ENCODE peak calls at places on chromosomes 4 and X, in four cellular contexts. Z is CD8-positive, alpha-beta memory T cell; H is tibial artery; I is effector memory CD4-positive, alpha-beta T cell. X is an unnamed sample. For H3K4me1, the result is how much of the 10 kb centered on the place peaks cover.

GRCh38 chrX:32267796-32268195 is 943.6 kb downstream of the DMD start:
- DNase-seq in Z (no peak), H (no peak), I (no peak), X (peak)

GRCh38 chr4:106315476-106315967 is 487 bp downstream of the TBCK start:
- DNase-seq in Z (peak), H (no peak), I (peak), X (no peak)

GRCh38 chrX:48826876-48827653 is 752 bp downstream of the ERAS start:
- DNase-seq in Z (no peak), H (no peak), I (no peak), X (no peak)

GRCh38 chr4:163070023-163070422 is 96.7 kb downstream of the NAF1 start:
- DNase-seq in Z (no peak), H (no peak), I (no peak), X (no peak)

GRCh38 chrX:44071847-44072545 is 98.8 kb upstream of the NDP start:
- DNase-seq in Z (no peak), H (no peak), I (no peak), X (no peak)

GRCh38 chrX:46694549-46694948 is 64.4 kb downstream of the SLC9A7 start:
- DNase-seq in Z (no peak), H (no peak), I (no peak), X (no peak)

GRCh38 chr4:117783716-117784115 is 250.6 kb upstream of the NDST3 start:
- DNase-seq in Z (no peak), H (no peak), I (no peak), X (no peak)

GRCh38 chr4:118849867-118850812 is 14.2 kb upstream of the SEC24D start:
- DNase-seq in Z (peak), H (no peak), I (no peak), X (peak)

GRCh38 chr4:184747034-184747830 is 13.3 kb upstream of the CENPU start:
- DNase-seq in Z (no peak), H (no peak), I (no peak), X (peak)

GRCh38 chr4:163866728-163867313 is 372.3 kb downstream of the TMA16 start:
- DNase-seq in Z (no peak), H (no peak), I (no peak), X (no peak)

DNA sequence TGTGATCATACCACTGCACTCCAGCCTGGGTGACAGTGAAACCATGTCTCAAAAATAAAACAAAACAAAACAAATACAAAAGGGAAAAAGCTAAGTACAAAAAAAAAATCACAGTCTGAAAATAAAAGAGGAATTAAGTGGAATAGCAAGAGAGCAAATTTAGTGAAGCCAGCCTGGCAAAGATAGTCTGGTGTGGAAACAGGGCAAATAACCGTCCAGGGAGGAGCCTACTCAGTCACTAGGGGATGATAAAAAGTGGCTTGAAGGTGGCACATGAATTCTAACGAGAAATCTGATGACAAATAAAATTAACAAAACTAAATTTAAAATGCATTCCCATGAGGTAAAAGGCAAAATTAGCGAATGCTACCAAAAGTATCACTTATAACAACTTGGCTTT is 8.2 kb downstream of the PDGFC start:
- DNase-seq in Z (no peak), H (no peak), I (no peak), X (no peak)
- H3K4me1 ChIP-seq in Z (under half), H (half or more), I (under half), X (under half)

GRCh38 chr4:7747062-7747385 is 192.6 kb downstream of the AFAP1 start:
- DNase-seq in Z (no peak), H (peak), I (no peak), X (no peak)
- H3K4me1 ChIP-seq in Z (under half), H (under half), I (under half), X (under half)

DNA sequence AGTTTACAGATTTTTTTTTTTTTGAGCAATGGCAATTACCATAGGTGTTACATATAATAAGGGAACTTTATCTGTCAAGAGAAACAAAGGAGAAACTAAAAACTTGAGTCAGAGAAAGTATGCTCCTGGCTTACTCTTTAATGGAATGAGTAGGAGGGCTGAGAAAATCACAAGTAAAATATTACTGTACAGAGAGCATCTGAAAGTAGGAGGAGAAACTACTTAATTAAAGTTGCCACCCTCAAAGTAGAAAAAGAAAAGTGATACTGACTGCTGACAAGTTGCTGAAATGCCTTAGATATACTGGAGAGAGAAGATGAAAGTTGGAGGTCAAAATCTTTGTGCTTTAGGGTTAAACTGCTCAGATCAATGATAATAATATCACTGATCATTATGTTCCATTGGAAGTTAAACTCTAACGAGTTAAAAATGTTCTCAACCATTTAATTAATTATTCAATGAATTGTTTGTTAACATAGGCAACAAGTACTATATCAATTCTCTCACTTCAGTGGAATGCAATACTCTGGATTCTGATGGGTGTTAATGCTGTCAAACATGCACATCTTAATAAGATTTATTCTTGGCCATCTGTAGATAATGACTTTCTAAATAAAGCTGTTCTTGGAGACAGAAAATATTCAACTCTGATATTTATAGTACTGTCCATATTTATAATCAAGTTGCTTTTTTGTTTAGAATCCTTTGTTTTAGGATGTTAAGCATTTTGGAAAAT is 61.2 kb upstream of the CAMK2D start:
- DNase-seq in Z (no peak), H (no peak), I (no peak), X (no peak)
- H3K4me1 ChIP-seq in Z (under half), H (under half), I (under half), X (under half)

DNA sequence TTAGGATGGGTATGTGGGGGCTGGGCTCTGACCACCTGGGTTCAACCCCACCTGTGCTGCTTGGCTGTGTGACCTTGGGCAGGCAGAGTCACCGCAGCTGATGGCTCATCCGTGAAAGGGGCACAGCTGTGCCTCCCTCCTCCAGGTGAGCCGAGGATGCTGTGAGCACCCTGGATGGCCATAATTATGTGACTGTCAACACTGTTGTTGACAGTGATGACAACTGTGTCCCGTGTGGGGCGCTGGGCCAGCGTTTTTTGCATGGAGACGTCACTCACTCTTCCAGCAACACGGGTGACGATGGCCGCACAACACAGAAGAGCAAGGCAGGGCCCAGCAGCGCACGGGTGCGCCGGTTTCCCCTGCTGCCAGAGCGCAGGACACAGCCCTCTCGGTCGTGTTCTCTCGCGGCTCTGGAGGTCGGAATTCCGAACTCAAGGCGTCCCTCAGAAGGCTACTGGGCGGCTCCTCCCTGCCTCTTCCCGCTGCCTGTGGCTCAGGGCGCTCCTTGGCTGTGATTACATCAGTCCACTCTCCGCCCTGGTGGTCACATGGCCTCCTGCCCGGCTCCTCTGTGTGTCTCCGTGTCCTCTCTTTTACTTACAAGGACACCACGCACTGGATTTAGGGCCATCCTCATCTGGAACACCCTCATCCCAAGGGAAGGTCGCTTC is 1.3 kb downstream of the SH3TC1 start:
- DNase-seq in Z (peak), H (peak), I (no peak), X (peak)
- H3K4me1 ChIP-seq in Z (under half), H (under half), I (under half), X (under half)

DNA sequence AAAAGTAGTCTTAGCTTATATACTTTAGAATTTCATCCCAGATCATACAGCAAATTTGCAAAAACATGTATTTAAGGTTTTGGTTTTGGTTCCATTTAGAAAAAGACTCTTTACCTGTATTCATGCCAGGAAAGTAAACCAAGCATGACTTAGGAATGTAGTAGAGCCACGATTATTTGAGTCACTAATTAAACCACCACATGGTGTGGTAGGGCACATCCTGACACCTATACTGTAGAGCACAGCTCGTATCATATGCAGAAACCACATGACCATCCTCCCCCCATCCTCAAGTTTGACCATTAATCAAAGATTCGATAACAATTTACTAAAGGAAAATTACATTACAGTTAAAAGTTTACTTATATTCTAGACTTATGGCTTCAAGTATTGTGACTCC is 250.2 kb downstream of the ADAMTS3 start:
- DNase-seq in Z (no peak), H (no peak), I (no peak), X (no peak)
- H3K4me1 ChIP-seq in Z (under half), H (under half), I (under half), X (under half)

GRCh38 chr4:147736458-147736857 is 4.6 kb downstream of the ARHGAP10 start:
- DNase-seq in Z (no peak), H (no peak), I (no peak), X (no peak)
- H3K4me1 ChIP-seq in Z (under half), H (half or more), I (under half), X (under half)

DNA sequence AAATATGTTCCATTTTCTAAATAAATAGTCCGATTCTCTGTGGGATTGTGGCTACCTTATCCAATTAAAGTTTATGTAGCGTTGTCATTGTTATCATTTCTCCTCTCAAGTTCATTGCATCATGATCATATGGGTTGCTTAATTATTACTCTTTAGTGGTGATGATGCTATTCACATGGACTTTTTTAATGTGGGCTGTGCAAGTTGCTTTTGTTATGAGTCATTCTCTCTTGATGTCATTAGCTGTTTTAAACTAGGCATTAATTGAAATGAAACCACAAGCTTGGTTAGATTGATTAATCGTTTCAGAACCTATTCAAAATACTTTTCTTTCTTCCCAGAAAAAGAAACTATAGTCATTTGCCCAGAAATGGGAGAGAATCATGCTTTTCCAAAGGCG is 38.2 kb downstream of the NHS start:
- DNase-seq in Z (no peak), H (no peak), I (no peak), X (no peak)
- H3K4me1 ChIP-seq in Z (under half), H (under half), I (under half), X (under half)